ENCODE peak calls at places on chromosomes 7 and 10, in four cellular contexts. J, L, B and V are unnamed samples.

GRCh38 chr10:108250954-108251620 is 1086.6 kb upstream of the SORCS1 start:
- DNase-seq in J (no peak), B (no peak), L (no peak), V (no peak)

GRCh38 chr10:119691726-119692125 is 34.1 kb upstream of the INPP5F start:
- DNase-seq in J (no peak), L (peak), B (no peak), V (no peak)

GRCh38 chr7:80124870-80125269 is 9.8 kb upstream of the GNAI1 start:
- DNase-seq in L (no peak), B (no peak), J (no peak), V (no peak)

GRCh38 chr7:30723776-30724175 is 28.2 kb upstream of the INMT start:
- DNase-seq in L (no peak), J (no peak), B (no peak), V (no peak)

GRCh38 chr7:158648168-158648567 is 56.4 kb downstream of the NCAPG2 start:
- DNase-seq in L (no peak), B (no peak), J (no peak), V (no peak)

GRCh38 chr7:10888861-10889260 is 84.8 kb upstream of the PHF14 start:
- DNase-seq in B (no peak), L (no peak), J (no peak), V (no peak)

GRCh38 chr10:129942936-129943724 is 20.9 kb downstream of the EBF3 start:
- DNase-seq in B (no peak), J (no peak), L (no peak), V (no peak)

GRCh38 chr10:22475857-22476600 is 130.7 kb downstream of the SPAG6 start:
- DNase-seq in B (no peak), L (no peak), J (no peak), V (no peak)

GRCh38 chr10:56856569-56856968 is 495.5 kb upstream of the ZWINT start:
- DNase-seq in J (no peak), L (no peak), B (no peak), V (no peak)

GRCh38 chr7:80089341-80089740 is 45.3 kb upstream of the GNAI1 start:
- DNase-seq in B (no peak), J (no peak), L (no peak), V (no peak)

GRCh38 chr7:68050627-68051026 is 1054.0 kb downstream of the TYW1 start:
- DNase-seq in B (no peak), L (no peak), J (no peak), V (no peak)
- H3K9ac ChIP-seq in B (no peak), L (no peak), J (no peak), V (no peak)

DNA sequence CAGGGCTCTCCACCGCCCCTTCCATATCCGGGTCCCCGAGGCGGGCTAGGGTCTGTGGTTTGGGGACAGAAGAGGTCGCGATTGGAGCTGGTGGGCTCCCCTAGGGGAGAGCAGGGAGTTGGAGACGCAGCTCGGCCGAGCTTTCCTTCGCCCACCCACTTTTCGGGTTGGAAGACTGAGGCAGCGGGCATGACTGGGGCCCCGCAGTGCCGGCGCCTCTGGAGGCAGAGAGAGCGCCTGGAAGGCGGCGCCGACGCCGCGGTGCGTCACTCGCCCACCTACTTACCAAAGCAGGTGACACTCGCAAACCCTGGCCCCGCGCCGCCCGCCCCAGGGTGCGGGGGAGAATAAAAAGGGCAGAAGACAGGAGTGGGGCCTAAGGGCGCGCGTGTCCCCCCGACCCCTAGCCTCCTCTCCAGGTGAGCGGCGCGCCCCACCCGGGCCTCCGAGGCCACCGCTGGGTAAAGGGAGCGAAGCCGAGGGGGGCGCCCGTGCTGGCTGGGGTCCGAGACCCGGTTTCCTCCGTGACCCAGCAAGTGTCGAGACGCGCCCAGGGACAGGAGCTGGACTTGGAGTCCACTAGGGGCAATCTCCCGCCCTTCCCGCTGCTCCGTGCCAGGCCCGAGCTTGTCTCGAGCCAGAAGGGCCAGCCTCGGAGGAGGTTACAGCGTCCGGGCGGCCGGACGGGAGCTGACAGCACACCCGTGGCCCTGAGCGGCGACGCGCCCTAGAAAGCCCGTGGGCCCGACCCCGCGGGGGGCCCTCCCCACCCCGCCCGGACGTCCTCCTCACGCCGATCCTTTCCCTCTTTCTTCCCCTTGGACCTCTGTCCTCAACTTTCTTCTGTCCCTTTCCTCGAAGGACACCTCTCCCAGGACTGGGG is 34.4 kb upstream of the GRID1 start:
- DNase-seq in L (no peak), J (no peak), B (peak), V (no peak)
- H3K27ac ChIP-seq in L (no peak), J (no peak), B (peak), V (no peak)

DNA sequence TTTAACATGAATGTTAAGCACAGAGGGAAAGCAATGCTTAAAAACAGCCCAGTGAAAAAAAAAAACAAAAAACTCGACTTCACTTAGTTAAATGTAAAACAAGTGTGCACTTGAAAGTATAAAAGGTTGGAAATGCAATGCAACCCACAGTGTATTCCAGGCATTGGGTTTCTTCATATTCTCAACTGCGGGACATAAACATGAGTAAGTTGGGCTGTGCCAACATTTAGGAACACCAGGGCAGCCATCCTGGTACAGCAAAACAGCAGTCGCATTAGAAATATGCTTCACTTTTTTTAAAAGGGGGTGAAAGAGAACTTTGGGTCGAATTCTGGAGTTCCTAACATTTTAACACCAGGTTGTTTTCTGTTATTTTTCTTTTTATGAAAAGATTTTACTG is 937 bp downstream of the STEAP1 start:
- DNase-seq in B (no peak), J (no peak), L (no peak), V (no peak)
- H3K9ac ChIP-seq in B (no peak), J (no peak), L (no peak), V (peak)

GRCh38 chr10:47259521-47259920 is 40.5 kb upstream of the GDF10 start:
- DNase-seq in J (no peak), L (no peak), B (no peak), V (no peak)

GRCh38 chr10:47258921-47259320 is 41.1 kb upstream of the GDF10 start:
- DNase-seq in B (no peak), J (no peak), L (no peak), V (no peak)

GRCh38 chr10:47256753-47257336 is 43.2 kb upstream of the GDF10 start:
- DNase-seq in B (no peak), J (no peak), L (no peak), V (no peak)

GRCh38 chr10:47255866-47256265 is 44.1 kb upstream of the GDF10 start:
- DNase-seq in J (no peak), L (no peak), B (no peak), V (no peak)

GRCh38 chr10:47257396-47258120 is 42.4 kb upstream of the GDF10 start:
- DNase-seq in J (no peak), B (no peak), L (no peak), V (no peak)
- H3K27ac ChIP-seq in J (no peak), B (no peak), L (no peak), V (no peak)

DNA sequence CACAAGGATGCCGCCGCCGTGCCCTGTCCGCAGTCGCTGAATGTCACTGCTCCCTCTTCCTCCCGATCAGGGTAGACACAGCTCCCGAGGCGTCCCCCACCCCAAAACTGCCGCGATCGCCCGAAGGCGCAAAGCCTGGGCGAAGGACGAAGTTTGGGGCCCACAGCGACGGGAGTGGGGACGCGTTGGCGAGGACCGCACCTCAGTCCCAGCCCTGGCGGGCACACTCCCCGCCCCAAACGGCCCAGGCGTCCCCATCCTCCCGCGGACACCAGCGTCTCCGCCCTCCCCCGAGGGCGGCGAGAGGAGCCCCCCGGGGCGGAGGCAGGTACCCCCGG is 1.4 kb upstream of the KAT6B start:
- DNase-seq in J (no peak), L (peak), B (peak), V (no peak)
- H3K9ac ChIP-seq in J (peak), L (peak), B (peak), V (no peak)

DNA sequence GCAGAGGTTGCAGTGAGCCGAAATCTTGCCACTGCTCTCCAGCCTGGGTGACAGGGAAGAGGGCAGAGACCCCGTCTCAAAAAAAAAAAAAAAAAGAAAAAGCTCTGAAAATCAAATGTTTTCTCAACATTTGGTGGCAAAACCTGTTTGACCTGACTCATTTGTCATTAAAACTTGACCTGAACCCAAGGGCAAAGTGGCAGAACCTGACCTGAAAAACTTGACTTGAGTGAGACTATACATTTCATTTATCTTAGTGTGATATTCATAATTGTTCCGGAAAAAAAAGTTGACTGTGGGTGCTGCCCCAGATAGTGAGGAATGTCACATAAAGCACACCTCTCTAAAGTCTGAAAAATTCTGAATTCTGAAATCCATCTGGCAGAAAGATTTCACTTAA is 2.4 kb upstream of the TAX1BP1 start:
- DNase-seq in L (no peak), J (no peak), B (no peak), V (no peak)
- H3K27ac ChIP-seq in L (no peak), J (no peak), B (no peak), V (no peak)

GRCh38 chr10:72127571-72127970 is 39.2 kb upstream of the SPOCK2 start:
- DNase-seq in L (no peak), J (no peak), B (no peak), V (no peak)

GRCh38 chr10:72126184-72126871 is 38.0 kb upstream of the SPOCK2 start:
- DNase-seq in J (no peak), B (no peak), L (peak), V (no peak)

GRCh38 chr10:72126872-72127232 is 38.5 kb upstream of the SPOCK2 start:
- DNase-seq in J (no peak), B (no peak), L (no peak), V (no peak)

GRCh38 chr10:72123616-72124015 is 35.3 kb upstream of the SPOCK2 start:
- DNase-seq in L (no peak), J (no peak), B (peak), V (no peak)

DNA sequence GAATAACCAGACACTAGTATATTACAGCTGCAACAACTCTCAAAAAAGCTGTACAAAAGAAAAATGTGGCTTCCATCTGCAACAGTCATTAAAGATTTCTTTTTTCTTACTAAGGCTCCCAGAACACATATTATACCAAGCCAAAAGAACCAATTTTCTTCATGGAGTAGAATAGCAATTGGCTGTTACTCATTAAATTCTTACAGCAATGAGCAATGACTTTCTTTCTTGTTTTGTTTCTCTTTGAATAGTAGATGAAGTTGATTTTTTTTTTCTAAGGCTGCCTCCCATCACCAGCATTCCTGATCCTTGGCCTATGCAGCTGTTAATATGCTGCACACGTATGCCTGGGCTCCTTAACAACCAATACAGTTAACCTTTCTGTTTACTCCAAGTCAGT is 36.6 kb upstream of the SPOCK2 start:
- DNase-seq in J (no peak), L (no peak), B (no peak), V (no peak)
- H3K9ac ChIP-seq in J (no peak), L (no peak), B (no peak), V (no peak)

GRCh38 chr10:90591629-90592028 is 266.2 kb downstream of the HTR7 start:
- DNase-seq in J (no peak), L (no peak), B (no peak), V (no peak)
- H3K27ac ChIP-seq in J (no peak), L (no peak), B (no peak), V (no peak)